ENCODE peak calls at places on chromosomes 1 and 21, in ten cellular contexts. One of them, this sample, is unnamed.

GRCh38 chr1:41498809-41499208 is 14.3 kb upstream of the EDN2 start:
- DNase-seq in NB4: no peak
- DNase-seq in HFF-Myc: no peak
- DNase-seq in PC-3: peak
- DNase-seq in testis: peak
- DNase-seq in prostate gland: peak
- DNase-seq in psoas muscle: peak
- DNase-seq in stomach: peak
- DNase-seq in MM.1S: no peak
- DNase-seq in IMR-90: peak
- DNase-seq in this sample: no peak

GRCh38 chr1:228185641-228185965 is 20.0 kb downstream of the IBA57 start:
- DNase-seq in NB4: no peak
- DNase-seq in HFF-Myc: no peak
- DNase-seq in PC-3: no peak
- DNase-seq in testis: no peak
- DNase-seq in prostate gland: no peak
- DNase-seq in psoas muscle: no peak
- DNase-seq in stomach: no peak
- DNase-seq in MM.1S: no peak
- DNase-seq in IMR-90: no peak
- DNase-seq in this sample: peak

GRCh38 chr1:50978852-50979781 is 9.1 kb downstream of the CDKN2C start:
- DNase-seq in NB4: peak
- DNase-seq in HFF-Myc: no peak
- DNase-seq in PC-3: peak
- DNase-seq in testis: peak
- DNase-seq in prostate gland: no peak
- DNase-seq in psoas muscle: no peak
- DNase-seq in stomach: no peak
- DNase-seq in MM.1S: peak
- DNase-seq in IMR-90: no peak
- DNase-seq in this sample: peak

GRCh38 chr1:161185282-161185682 is 8.0 kb upstream of the B4GALT3 start:
- DNase-seq in NB4: peak
- DNase-seq in HFF-Myc: peak
- DNase-seq in PC-3: no peak
- DNase-seq in testis: peak
- DNase-seq in prostate gland: no peak
- DNase-seq in psoas muscle: peak
- DNase-seq in stomach: peak
- DNase-seq in MM.1S: peak
- DNase-seq in IMR-90: peak
- DNase-seq in this sample: peak

GRCh38 chr1:58047265-58047858 is 499.2 kb downstream of the OMA1 start:
- DNase-seq in NB4: peak
- DNase-seq in HFF-Myc: no peak
- DNase-seq in PC-3: peak
- DNase-seq in testis: peak
- DNase-seq in prostate gland: no peak
- DNase-seq in psoas muscle: no peak
- DNase-seq in stomach: no peak
- DNase-seq in MM.1S: peak
- DNase-seq in IMR-90: no peak
- DNase-seq in this sample: peak

GRCh38 chr1:224623743-224624333 is 7.7 kb downstream of the CNIH3 start:
- DNase-seq in NB4: peak
- DNase-seq in HFF-Myc: peak
- DNase-seq in PC-3: peak
- DNase-seq in testis: no peak
- DNase-seq in prostate gland: no peak
- DNase-seq in psoas muscle: no peak
- DNase-seq in stomach: peak
- DNase-seq in MM.1S: peak
- DNase-seq in IMR-90: peak
- DNase-seq in this sample: peak

GRCh38 chr1:232445361-232446106 is 184.4 kb downstream of the SIPA1L2 start:
- DNase-seq in NB4: no peak
- DNase-seq in HFF-Myc: no peak
- DNase-seq in PC-3: no peak
- DNase-seq in testis: no peak
- DNase-seq in prostate gland: no peak
- DNase-seq in psoas muscle: no peak
- DNase-seq in stomach: no peak
- DNase-seq in MM.1S: no peak
- DNase-seq in IMR-90: peak
- DNase-seq in this sample: peak

GRCh38 chr1:225941220-225941948 is at the start of gene LEFTY2:
- DNase-seq in NB4: no peak
- DNase-seq in HFF-Myc: no peak
- DNase-seq in PC-3: no peak
- DNase-seq in testis: peak
- DNase-seq in prostate gland: no peak
- DNase-seq in psoas muscle: no peak
- DNase-seq in stomach: no peak
- DNase-seq in MM.1S: peak
- DNase-seq in IMR-90: no peak
- DNase-seq in this sample: no peak

GRCh38 chr21:29256125-29256895 is 42.4 kb upstream of the BACH1 start:
- DNase-seq in NB4: no peak
- DNase-seq in HFF-Myc: no peak
- DNase-seq in PC-3: peak
- DNase-seq in testis: no peak
- DNase-seq in prostate gland: no peak
- DNase-seq in psoas muscle: no peak
- DNase-seq in stomach: no peak
- DNase-seq in MM.1S: no peak
- DNase-seq in IMR-90: no peak
- DNase-seq in this sample: no peak

GRCh38 chr1:115771094-115771846 is 2.8 kb upstream of the CASQ2 start:
- DNase-seq in NB4: no peak
- DNase-seq in HFF-Myc: no peak
- DNase-seq in PC-3: no peak
- DNase-seq in testis: peak
- DNase-seq in prostate gland: no peak
- DNase-seq in psoas muscle: no peak
- DNase-seq in stomach: peak
- DNase-seq in MM.1S: no peak
- DNase-seq in IMR-90: no peak
- DNase-seq in this sample: no peak

GRCh38 chr1:100073531-100073930 is 59.2 kb downstream of the SASS6 start:
- DNase-seq in NB4: no peak
- DNase-seq in HFF-Myc: no peak
- DNase-seq in PC-3: no peak
- DNase-seq in testis: no peak
- DNase-seq in prostate gland: no peak
- DNase-seq in psoas muscle: no peak
- DNase-seq in stomach: no peak
- DNase-seq in MM.1S: no peak
- DNase-seq in IMR-90: no peak
- DNase-seq in this sample: no peak

GRCh38 chr1:22976127-22976460 is 3.4 kb upstream of the LACTBL1 start:
- DNase-seq in NB4: no peak
- DNase-seq in HFF-Myc: no peak
- DNase-seq in PC-3: no peak
- DNase-seq in testis: peak
- DNase-seq in prostate gland: no peak
- DNase-seq in psoas muscle: no peak
- DNase-seq in stomach: no peak
- DNase-seq in MM.1S: no peak
- DNase-seq in IMR-90: no peak
- DNase-seq in this sample: no peak

GRCh38 chr1:9207086-9207485 is 27.5 kb upstream of the H6PD start:
- DNase-seq in NB4: no peak
- DNase-seq in HFF-Myc: peak
- DNase-seq in PC-3: no peak
- DNase-seq in testis: no peak
- DNase-seq in prostate gland: no peak
- DNase-seq in psoas muscle: no peak
- DNase-seq in stomach: no peak
- DNase-seq in MM.1S: no peak
- DNase-seq in IMR-90: peak
- DNase-seq in this sample: no peak

GRCh38 chr1:90710579-90711536 is 6.2 kb downstream of the BARHL2 start:
- DNase-seq in NB4: no peak
- DNase-seq in HFF-Myc: no peak
- DNase-seq in PC-3: no peak
- DNase-seq in testis: no peak
- DNase-seq in prostate gland: no peak
- DNase-seq in psoas muscle: no peak
- DNase-seq in stomach: no peak
- DNase-seq in MM.1S: no peak
- DNase-seq in IMR-90: no peak
- DNase-seq in this sample: no peak

GRCh38 chr1:79193211-79194079 is 186.9 kb upstream of the ADGRL4 start:
- DNase-seq in NB4: no peak
- DNase-seq in HFF-Myc: no peak
- DNase-seq in PC-3: peak
- DNase-seq in testis: no peak
- DNase-seq in prostate gland: no peak
- DNase-seq in psoas muscle: no peak
- DNase-seq in stomach: no peak
- DNase-seq in MM.1S: peak
- DNase-seq in IMR-90: peak
- DNase-seq in this sample: peak

GRCh38 chr1:25907473-25908058 is 1.3 kb upstream of the STMN1 start:
- DNase-seq in NB4: no peak
- DNase-seq in HFF-Myc: no peak
- DNase-seq in PC-3: no peak
- DNase-seq in testis: no peak
- DNase-seq in prostate gland: no peak
- DNase-seq in psoas muscle: no peak
- DNase-seq in stomach: no peak
- DNase-seq in MM.1S: no peak
- DNase-seq in IMR-90: no peak
- DNase-seq in this sample: no peak

GRCh38 chr1:33659641-33660040 is 187.2 kb downstream of the ZSCAN20 start:
- DNase-seq in NB4: no peak
- DNase-seq in HFF-Myc: no peak
- DNase-seq in PC-3: no peak
- DNase-seq in testis: no peak
- DNase-seq in prostate gland: no peak
- DNase-seq in psoas muscle: no peak
- DNase-seq in stomach: no peak
- DNase-seq in MM.1S: no peak
- DNase-seq in IMR-90: no peak
- DNase-seq in this sample: no peak

GRCh38 chr21:44739316-44739715 is 27.9 kb upstream of the TSPEAR start:
- DNase-seq in NB4: no peak
- DNase-seq in HFF-Myc: no peak
- DNase-seq in PC-3: no peak
- DNase-seq in testis: no peak
- DNase-seq in prostate gland: no peak
- DNase-seq in psoas muscle: no peak
- DNase-seq in stomach: no peak
- DNase-seq in MM.1S: no peak
- DNase-seq in IMR-90: no peak
- DNase-seq in this sample: no peak
- H3K4me3 ChIP-seq in NB4: no peak
- H3K4me3 ChIP-seq in HFF-Myc: no peak
- H3K4me3 ChIP-seq in PC-3: no peak
- H3K4me3 ChIP-seq in testis: no peak
- H3K4me3 ChIP-seq in prostate gland: no peak
- H3K4me3 ChIP-seq in psoas muscle: no peak
- H3K4me3 ChIP-seq in stomach: no peak
- H3K4me3 ChIP-seq in MM.1S: no peak
- H3K4me3 ChIP-seq in IMR-90: no peak
- H3K4me3 ChIP-seq in this sample: no peak

GRCh38 chr1:2052756-2053155 is 2.5 kb downstream of the PRKCZ start:
- DNase-seq in NB4: no peak
- DNase-seq in HFF-Myc: no peak
- DNase-seq in PC-3: no peak
- DNase-seq in testis: no peak
- DNase-seq in prostate gland: no peak
- DNase-seq in psoas muscle: no peak
- DNase-seq in stomach: no peak
- DNase-seq in MM.1S: no peak
- DNase-seq in IMR-90: no peak
- DNase-seq in this sample: no peak

GRCh38 chr1:2054560-2054959 is 4.3 kb downstream of the PRKCZ start:
- DNase-seq in NB4: no peak
- DNase-seq in HFF-Myc: no peak
- DNase-seq in PC-3: no peak
- DNase-seq in testis: no peak
- DNase-seq in prostate gland: no peak
- DNase-seq in psoas muscle: no peak
- DNase-seq in stomach: no peak
- DNase-seq in MM.1S: no peak
- DNase-seq in IMR-90: no peak
- DNase-seq in this sample: no peak

GRCh38 chr1:2052096-2052569 is 1.9 kb downstream of the PRKCZ start:
- DNase-seq in NB4: no peak
- DNase-seq in HFF-Myc: no peak
- DNase-seq in PC-3: no peak
- DNase-seq in testis: no peak
- DNase-seq in prostate gland: no peak
- DNase-seq in psoas muscle: no peak
- DNase-seq in stomach: no peak
- DNase-seq in MM.1S: no peak
- DNase-seq in IMR-90: no peak
- DNase-seq in this sample: no peak

GRCh38 chr1:2053784-2054376 is 3.7 kb downstream of the PRKCZ start:
- DNase-seq in NB4: no peak
- DNase-seq in HFF-Myc: no peak
- DNase-seq in PC-3: no peak
- DNase-seq in testis: no peak
- DNase-seq in prostate gland: no peak
- DNase-seq in psoas muscle: no peak
- DNase-seq in stomach: no peak
- DNase-seq in MM.1S: no peak
- DNase-seq in IMR-90: no peak
- DNase-seq in this sample: no peak

GRCh38 chr1:2053217-2053616 is 3.0 kb downstream of the PRKCZ start:
- DNase-seq in NB4: no peak
- DNase-seq in HFF-Myc: no peak
- DNase-seq in PC-3: no peak
- DNase-seq in testis: no peak
- DNase-seq in prostate gland: no peak
- DNase-seq in psoas muscle: no peak
- DNase-seq in stomach: no peak
- DNase-seq in MM.1S: no peak
- DNase-seq in IMR-90: no peak
- DNase-seq in this sample: no peak
- H3K4me3 ChIP-seq in NB4: no peak
- H3K4me3 ChIP-seq in HFF-Myc: no peak
- H3K4me3 ChIP-seq in PC-3: no peak
- H3K4me3 ChIP-seq in testis: no peak
- H3K4me3 ChIP-seq in prostate gland: no peak
- H3K4me3 ChIP-seq in psoas muscle: no peak
- H3K4me3 ChIP-seq in stomach: no peak
- H3K4me3 ChIP-seq in MM.1S: no peak
- H3K4me3 ChIP-seq in IMR-90: no peak
- H3K4me3 ChIP-seq in this sample: no peak

GRCh38 chr1:198638894-198639319 is at the start of gene PTPRC:
- DNase-seq in NB4: peak
- DNase-seq in HFF-Myc: no peak
- DNase-seq in PC-3: no peak
- DNase-seq in testis: no peak
- DNase-seq in prostate gland: no peak
- DNase-seq in psoas muscle: no peak
- DNase-seq in stomach: no peak
- DNase-seq in MM.1S: peak
- DNase-seq in IMR-90: no peak
- DNase-seq in this sample: peak
- H3K4me3 ChIP-seq in NB4: peak
- H3K4me3 ChIP-seq in HFF-Myc: no peak
- H3K4me3 ChIP-seq in PC-3: no peak
- H3K4me3 ChIP-seq in testis: no peak
- H3K4me3 ChIP-seq in prostate gland: no peak
- H3K4me3 ChIP-seq in psoas muscle: peak
- H3K4me3 ChIP-seq in stomach: peak
- H3K4me3 ChIP-seq in MM.1S: no peak
- H3K4me3 ChIP-seq in IMR-90: no peak
- H3K4me3 ChIP-seq in this sample: peak

GRCh38 chr1:179030683-179031082 is 5.0 kb downstream of the FAM20B start:
- DNase-seq in NB4: no peak
- DNase-seq in HFF-Myc: no peak
- DNase-seq in PC-3: no peak
- DNase-seq in testis: no peak
- DNase-seq in prostate gland: no peak
- DNase-seq in psoas muscle: no peak
- DNase-seq in stomach: no peak
- DNase-seq in MM.1S: no peak
- DNase-seq in IMR-90: no peak
- DNase-seq in this sample: no peak
- H3K4me3 ChIP-seq in NB4: no peak
- H3K4me3 ChIP-seq in HFF-Myc: no peak
- H3K4me3 ChIP-seq in PC-3: no peak
- H3K4me3 ChIP-seq in testis: no peak
- H3K4me3 ChIP-seq in prostate gland: no peak
- H3K4me3 ChIP-seq in psoas muscle: peak
- H3K4me3 ChIP-seq in stomach: no peak
- H3K4me3 ChIP-seq in MM.1S: no peak
- H3K4me3 ChIP-seq in IMR-90: no peak
- H3K4me3 ChIP-seq in this sample: no peak